ENCODE peak calls at places on chromosomes 11 and 22, in five cellular contexts. S, Z, C, T and I are unnamed samples.

GRCh38 chr22:23752750-23753149 is 1.5 kb downstream of the VPREB3 start:
- DNase-seq in S (no peak), Z (no peak), C (no peak), T (no peak), I (no peak)

GRCh38 chr11:61903845-61904244 is 12.5 kb upstream of the FADS3 start:
- DNase-seq in S (no peak), Z (no peak), C (no peak), T (no peak), I (no peak)

GRCh38 chr11:12731841-12732336 is 57.7 kb downstream of the TEAD1 start:
- DNase-seq in S (no peak), Z (peak), C (peak), T (no peak), I (no peak)

GRCh38 chr11:130608267-130608666 is 159.8 kb downstream of the ADAMTS15 start:
- DNase-seq in S (no peak), Z (no peak), C (no peak), T (no peak), I (no peak)

GRCh38 chr11:11510939-11511338 is 110.9 kb downstream of the GALNT18 start:
- DNase-seq in S (peak), Z (no peak), C (peak), T (no peak), I (no peak)

GRCh38 chr11:27395556-27396258 is 32.7 kb upstream of the CCDC34 start:
- DNase-seq in S (no peak), Z (no peak), C (no peak), T (peak), I (peak)

GRCh38 chr11:47179655-47179991 is 2.9 kb upstream of the ARFGAP2 start:
- DNase-seq in S (no peak), Z (peak), C (no peak), T (peak), I (peak)

GRCh38 chr11:44564198-44564597 is 1.3 kb upstream of the CD82 start:
- DNase-seq in S (no peak), Z (peak), C (no peak), T (peak), I (no peak)

GRCh38 chr22:41672780-41673509 is 15.7 kb downstream of the SNU13 start:
- DNase-seq in S (no peak), Z (no peak), C (no peak), T (no peak), I (no peak)

GRCh38 chr11:63951779-63952536 is 13.2 kb downstream of the NAA40 start:
- DNase-seq in S (no peak), Z (no peak), C (no peak), T (no peak), I (no peak)

GRCh38 chr11:8722156-8722555 is 39.6 kb downstream of the RPL27A start:
- DNase-seq in S (no peak), Z (peak), C (no peak), T (no peak), I (peak)

GRCh38 chr11:85977751-85978160 is 91.1 kb downstream of the PICALM start:
- DNase-seq in S (no peak), Z (peak), C (no peak), T (no peak), I (no peak)

GRCh38 chr11:123196060-123196714 is 1.1 kb upstream of the CLMP start:
- DNase-seq in S (no peak), Z (no peak), C (no peak), T (no peak), I (no peak)

GRCh38 chr11:80855975-80856524 is 1415.2 kb upstream of the TENM4 start:
- DNase-seq in S (no peak), Z (peak), C (peak), T (no peak), I (peak)

GRCh38 chr11:12376259-12376971 is 956 bp upstream of the PARVA start:
- DNase-seq in S (no peak), Z (peak), C (peak), T (no peak), I (peak)

GRCh38 chr11:62602141-62603071 is 741 bp upstream of the MTA2 start:
- DNase-seq in S (peak), Z (peak), C (no peak), T (peak), I (peak)

GRCh38 chr22:44383071-44383575 is 70.4 kb upstream of the SHISAL1 start:
- DNase-seq in S (peak), Z (no peak), C (no peak), T (no peak), I (no peak)

GRCh38 chr11:99968336-99968735 is 718.8 kb upstream of the ARHGAP42 start:
- DNase-seq in S (no peak), Z (no peak), C (no peak), T (no peak), I (no peak)

GRCh38 chr22:45876136-45877035 is 100.6 kb downstream of the WNT7B start:
- DNase-seq in S (peak), Z (no peak), C (no peak), T (peak), I (no peak)

GRCh38 chr11:119474682-119475596 is 52.0 kb upstream of the THY1 start:
- DNase-seq in S (no peak), Z (peak), C (no peak), T (peak), I (peak)

GRCh38 chr22:19957445-19957844 is 15.8 kb upstream of the TXNRD2 start:
- DNase-seq in S (peak), Z (no peak), C (no peak), T (no peak), I (no peak)

GRCh38 chr22:17846326-17846992 is 72.2 kb upstream of the BID start:
- DNase-seq in S (no peak), Z (peak), C (no peak), T (no peak), I (no peak)

GRCh38 chr11:67614730-67615454 is 8.2 kb downstream of the NDUFV1 start:
- DNase-seq in S (no peak), Z (no peak), C (no peak), T (no peak), I (no peak)

GRCh38 chr11:67617243-67617953 is 10.7 kb downstream of the NDUFV1 start:
- DNase-seq in S (no peak), Z (no peak), C (no peak), T (no peak), I (no peak)

GRCh38 chr11:67613960-67614715 is 7.4 kb downstream of the NDUFV1 start:
- DNase-seq in S (peak), Z (peak), C (no peak), T (peak), I (peak)

GRCh38 chr11:67615455-67616430 is 9.0 kb downstream of the NDUFV1 start:
- DNase-seq in S (peak), Z (peak), C (no peak), T (peak), I (peak)

GRCh38 chr11:67616431-67617242 is 9.9 kb downstream of the NDUFV1 start:
- DNase-seq in S (no peak), Z (no peak), C (no peak), T (no peak), I (no peak)
- TF ChIP-seq CTCF in S (no peak), Z (no peak), C (no peak), T (no peak), I (no peak)

DNA sequence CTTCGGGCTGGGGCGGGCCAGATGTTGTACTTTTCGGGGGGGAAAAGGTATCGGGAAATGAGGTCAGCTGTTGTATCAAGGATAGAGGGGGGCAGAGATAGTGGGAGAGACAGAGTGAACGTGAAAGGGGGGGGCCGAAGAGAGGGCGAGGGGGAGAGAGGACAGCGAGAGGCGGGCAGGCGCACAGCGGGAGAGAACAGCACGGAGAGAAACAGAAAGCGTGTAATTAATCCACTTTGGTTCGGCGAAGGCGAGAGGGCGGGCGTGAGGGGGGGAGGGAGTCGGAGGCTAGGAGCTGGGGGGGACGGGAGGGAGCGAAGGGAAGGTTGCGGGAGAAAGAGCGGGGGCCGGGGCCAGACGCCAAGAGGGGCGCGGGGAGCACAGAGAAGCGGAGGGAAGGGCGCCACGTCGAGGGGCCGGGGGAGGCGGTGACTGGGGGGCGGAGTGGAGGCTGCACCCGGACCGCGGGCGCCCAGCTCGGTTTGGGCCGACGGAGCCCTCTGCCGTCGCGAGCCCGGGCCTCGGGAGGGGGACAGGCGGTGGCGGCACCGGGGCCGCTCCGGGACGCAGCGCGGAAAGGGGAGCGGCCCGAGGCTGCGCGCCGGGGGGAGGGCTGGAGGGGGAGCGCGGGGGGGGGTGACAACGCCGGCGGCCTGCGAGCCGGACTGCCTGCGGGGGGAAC is 612 bp downstream of the IGF2 start:
- DNase-seq in S (no peak), Z (no peak), C (no peak), T (no peak), I (no peak)
- H3K4me3 ChIP-seq in S (peak), Z (no peak), C (no peak), T (peak), I (no peak)

DNA sequence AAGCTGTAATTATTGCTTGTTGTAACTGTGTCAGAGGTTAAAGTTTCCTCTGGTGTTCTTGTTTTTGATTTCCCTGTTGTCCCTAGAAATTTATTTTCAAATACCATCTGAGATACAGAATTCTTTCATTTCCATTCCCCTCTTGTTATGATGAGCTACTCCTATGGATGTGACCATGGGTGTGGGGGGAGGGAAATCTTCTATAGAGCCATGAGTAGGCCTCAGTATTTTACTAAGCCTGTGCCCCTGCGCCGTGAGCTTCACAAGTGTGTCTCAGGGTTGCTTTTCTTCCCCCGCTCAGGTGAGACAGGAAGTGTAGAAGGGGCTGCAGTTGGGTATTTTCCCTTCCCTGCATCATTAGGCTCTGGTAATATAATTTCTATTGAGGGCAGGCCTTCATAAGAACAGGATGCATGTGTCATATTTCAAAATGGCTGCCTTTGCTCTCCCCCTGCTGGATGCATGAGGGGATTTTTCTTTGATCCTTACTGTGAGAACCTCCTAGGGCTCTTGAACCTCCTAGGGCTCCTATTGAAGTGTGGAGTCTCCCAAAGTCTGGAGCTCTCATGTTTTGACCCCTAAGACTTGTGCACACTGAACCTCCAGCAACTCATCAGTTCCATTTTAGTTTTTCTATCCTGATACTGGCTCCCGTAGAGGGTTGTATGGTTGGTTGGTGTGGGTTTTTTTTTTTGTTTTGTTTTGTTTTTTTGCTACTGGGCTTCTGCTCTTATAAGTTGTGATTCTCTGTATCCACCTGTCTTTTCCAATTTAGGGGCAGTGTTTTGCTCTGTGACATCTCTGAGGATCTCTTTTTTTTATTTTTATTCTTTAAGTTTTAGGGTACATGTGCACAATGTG is 658.2 kb downstream of the NTM start:
- DNase-seq in S (no peak), Z (peak), C (no peak), T (peak), I (peak)
- TF ChIP-seq CTCF in S (peak), Z (peak), C (peak), T (peak), I (peak)

DNA sequence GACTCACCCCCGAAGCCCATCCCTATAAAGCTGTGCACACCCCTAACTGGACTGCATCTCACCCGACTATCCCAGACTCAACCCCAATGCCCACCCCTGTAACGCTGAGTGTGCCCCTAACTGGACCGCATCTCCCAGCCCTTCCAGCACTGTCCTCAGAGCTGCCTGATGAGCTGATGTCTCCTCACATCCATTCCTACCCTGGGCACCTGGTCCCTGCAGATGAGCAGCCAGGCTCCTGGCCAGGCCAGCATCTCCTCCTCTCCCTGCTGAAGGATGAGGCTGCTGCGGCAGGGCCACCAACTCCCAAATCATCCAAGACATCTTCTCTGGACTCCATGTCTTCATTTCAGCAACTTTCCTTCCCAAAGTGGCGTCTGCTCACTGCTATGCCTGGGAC is 332.1 kb downstream of the CTTN start:
- DNase-seq in S (no peak), Z (no peak), C (no peak), T (no peak), I (no peak)
- H3K4me3 ChIP-seq in S (no peak), Z (no peak), C (no peak), T (no peak), I (no peak)

DNA sequence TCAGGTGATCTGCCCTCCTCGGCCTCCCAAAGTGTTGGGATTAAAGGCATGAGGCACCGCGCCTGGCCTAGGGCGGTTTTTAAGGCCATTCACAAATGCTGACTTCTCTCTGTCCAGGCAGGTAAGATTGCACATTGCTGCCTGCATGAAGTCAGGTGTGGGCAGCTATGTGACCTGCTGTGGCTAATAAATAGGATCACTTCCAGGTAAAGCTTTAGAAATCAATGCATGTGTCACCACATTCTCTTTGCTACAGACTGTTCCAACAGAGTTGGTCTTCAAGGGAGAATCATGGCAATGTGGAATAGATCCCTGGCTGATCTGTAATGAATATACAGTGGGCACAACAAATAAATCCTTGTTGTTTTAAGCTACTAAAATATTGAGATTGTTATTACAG is 260.3 kb upstream of the PITPNB start:
- DNase-seq in S (no peak), Z (no peak), C (no peak), T (no peak), I (no peak)
- TF ChIP-seq CTCF in S (no peak), Z (no peak), C (no peak), T (no peak), I (no peak)

DNA sequence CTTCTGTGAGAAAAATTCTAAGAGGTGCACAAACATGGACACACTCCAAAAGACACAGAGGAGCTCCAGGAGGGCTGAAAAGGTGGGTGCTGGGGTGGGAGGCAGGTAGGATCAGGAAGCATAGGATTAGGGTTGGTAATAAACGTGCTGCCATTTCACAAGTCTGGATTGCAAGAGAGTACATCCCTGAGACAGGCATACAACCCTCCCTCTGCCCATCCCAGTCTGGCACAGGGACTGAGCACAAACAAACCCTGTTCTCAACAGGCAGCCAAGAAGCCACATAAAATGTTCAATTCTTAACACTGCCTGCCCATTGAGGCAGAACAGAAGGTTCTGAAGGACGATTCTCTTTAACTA is 18.5 kb downstream of the SLC35F2 start:
- DNase-seq in S (no peak), Z (no peak), C (no peak), T (no peak), I (no peak)
- H3K4me3 ChIP-seq in S (no peak), Z (peak), C (no peak), T (no peak), I (peak)